ENCODE peak calls at places on chromosomes 13 and 19, in four cellular contexts. One of them, this sample, is unnamed.
A peak's percentile ranks its signal among the peaks of the same experiment; 100 is the strongest.

GRCh38 chr19:7326105-7326877 is 22.4 kb upstream of the ARHGEF18 start:
- DNase-seq in T-helper 1 cell: no peak
- DNase-seq in renal cortical epithelial cell: no peak
- DNase-seq in AG04449: no peak
- DNase-seq in this sample: no peak

GRCh38 chr13:100828226-100828625 is 153.6 kb upstream of the TMTC4 start:
- DNase-seq in T-helper 1 cell: no peak
- DNase-seq in renal cortical epithelial cell: peak; percentile 4
- DNase-seq in AG04449: no peak
- DNase-seq in this sample: no peak

GRCh38 chr19:19432732-19433131 is 27.3 kb downstream of the GATAD2A start:
- DNase-seq in T-helper 1 cell: no peak
- DNase-seq in renal cortical epithelial cell: no peak
- DNase-seq in AG04449: no peak
- DNase-seq in this sample: no peak

GRCh38 chr13:48545608-48546007 is 12.7 kb upstream of the RCBTB2 start:
- DNase-seq in T-helper 1 cell: no peak
- DNase-seq in renal cortical epithelial cell: peak; percentile 15
- DNase-seq in AG04449: no peak
- DNase-seq in this sample: no peak

GRCh38 chr13:23599083-23599925 is 29.1 kb downstream of the TNFRSF19 start:
- DNase-seq in T-helper 1 cell: no peak
- DNase-seq in renal cortical epithelial cell: peak; percentile 75
- DNase-seq in AG04449: no peak
- DNase-seq in this sample: no peak

GRCh38 chr13:103351035-103351828 is 285.0 kb upstream of the SLC10A2 start:
- DNase-seq in T-helper 1 cell: no peak
- DNase-seq in renal cortical epithelial cell: peak; percentile 91
- DNase-seq in AG04449: no peak
- DNase-seq in this sample: no peak

GRCh38 chr19:30335306-30335886 is 36.8 kb upstream of the ZNF536 start:
- DNase-seq in T-helper 1 cell: no peak
- DNase-seq in renal cortical epithelial cell: no peak
- DNase-seq in AG04449: no peak
- DNase-seq in this sample: no peak

GRCh38 chr13:59088716-59089115 is 1075.0 kb downstream of the DIAPH3 start:
- DNase-seq in T-helper 1 cell: no peak
- DNase-seq in renal cortical epithelial cell: no peak
- DNase-seq in AG04449: no peak
- DNase-seq in this sample: no peak

GRCh38 chr13:110907951-110908898 is 6.6 kb downstream of the ANKRD10 start:
- DNase-seq in T-helper 1 cell: no peak
- DNase-seq in renal cortical epithelial cell: peak; percentile 86
- DNase-seq in AG04449: no peak
- DNase-seq in this sample: no peak

GRCh38 chr13:31209172-31209818 is 9.5 kb downstream of the B3GLCT start:
- DNase-seq in T-helper 1 cell: no peak
- DNase-seq in renal cortical epithelial cell: no peak
- DNase-seq in AG04449: no peak
- DNase-seq in this sample: no peak

GRCh38 chr13:55345197-55345596 is 1795.5 kb upstream of the PRR20A start:
- DNase-seq in T-helper 1 cell: no peak
- DNase-seq in renal cortical epithelial cell: no peak
- DNase-seq in AG04449: no peak
- DNase-seq in this sample: no peak

GRCh38 chr13:74550039-74550438 is 415.8 kb upstream of the KLF12 start:
- DNase-seq in T-helper 1 cell: no peak
- DNase-seq in renal cortical epithelial cell: peak; percentile 32
- DNase-seq in AG04449: peak; percentile 29
- DNase-seq in this sample: no peak

GRCh38 chr13:35672611-35673010 is 196.1 kb upstream of the MAB21L1 start:
- DNase-seq in T-helper 1 cell: no peak
- DNase-seq in renal cortical epithelial cell: no peak
- DNase-seq in AG04449: peak; percentile 17
- DNase-seq in this sample: no peak

GRCh38 chr13:84571264-84571663 is 689.0 kb upstream of the SLITRK1 start:
- DNase-seq in T-helper 1 cell: no peak
- DNase-seq in renal cortical epithelial cell: no peak
- DNase-seq in AG04449: no peak
- DNase-seq in this sample: no peak

GRCh38 chr19:10858204-10858828 is 10.1 kb downstream of the C19orf38 start:
- DNase-seq in T-helper 1 cell: no peak
- DNase-seq in renal cortical epithelial cell: no peak
- DNase-seq in AG04449: no peak
- DNase-seq in this sample: no peak

GRCh38 chr13:105165449-105166125 is 1369.9 kb downstream of the EFNB2 start:
- DNase-seq in T-helper 1 cell: no peak
- DNase-seq in renal cortical epithelial cell: peak; percentile 47
- DNase-seq in AG04449: no peak
- DNase-seq in this sample: no peak

GRCh38 chr13:45055902-45056648 is 64.2 kb upstream of the GTF2F2 start:
- DNase-seq in T-helper 1 cell: no peak
- DNase-seq in renal cortical epithelial cell: peak; percentile 52
- DNase-seq in AG04449: no peak
- DNase-seq in this sample: no peak

GRCh38 chr19:8028951-8029491 is 23.5 kb upstream of the CCL25 start:
- DNase-seq in T-helper 1 cell: no peak
- DNase-seq in renal cortical epithelial cell: peak; percentile 30
- DNase-seq in AG04449: no peak
- DNase-seq in this sample: no peak

GRCh38 chr13:67366533-67366932 is 136.4 kb upstream of the PCDH9 start:
- DNase-seq in T-helper 1 cell: no peak
- DNase-seq in renal cortical epithelial cell: peak; percentile 28
- DNase-seq in AG04449: no peak
- DNase-seq in this sample: no peak

GRCh38 chr19:19079571-19079970 is 15.8 kb downstream of the SLC25A42 start:
- DNase-seq in T-helper 1 cell: no peak
- DNase-seq in renal cortical epithelial cell: no peak
- DNase-seq in AG04449: no peak
- DNase-seq in this sample: no peak

GRCh38 chr13:29457299-29457698 is 138.2 kb downstream of the SLC7A1 start:
- DNase-seq in T-helper 1 cell: no peak
- DNase-seq in renal cortical epithelial cell: peak; percentile 91
- DNase-seq in AG04449: peak; percentile 63
- DNase-seq in this sample: no peak

GRCh38 chr13:29156136-29156535 is 336.0 kb downstream of the MTUS2 start:
- DNase-seq in T-helper 1 cell: no peak
- DNase-seq in renal cortical epithelial cell: no peak
- DNase-seq in AG04449: no peak
- DNase-seq in this sample: no peak

GRCh38 chr13:98207411-98207810 is 30.3 kb upstream of the RNF113B start:
- DNase-seq in T-helper 1 cell: no peak
- DNase-seq in renal cortical epithelial cell: peak; percentile 81
- DNase-seq in AG04449: no peak
- DNase-seq in this sample: peak; percentile 78

GRCh38 chr19:34171539-34171876 is 796 bp upstream of the LSM14A start:
- DNase-seq in T-helper 1 cell: no peak
- DNase-seq in renal cortical epithelial cell: no peak
- DNase-seq in AG04449: no peak
- DNase-seq in this sample: no peak

GRCh38 chr13:31282741-31283455 is 83.1 kb downstream of the B3GLCT start:
- DNase-seq in T-helper 1 cell: no peak
- DNase-seq in renal cortical epithelial cell: no peak
- DNase-seq in AG04449: no peak
- DNase-seq in this sample: no peak

GRCh38 chr19:42850981-42851717 is 28.4 kb downstream of the PSG1 start:
- DNase-seq in T-helper 1 cell: no peak
- DNase-seq in renal cortical epithelial cell: peak; percentile 96
- DNase-seq in AG04449: peak; percentile 95
- DNase-seq in this sample: no peak

GRCh38 chr13:99265823-99266426 is 7.7 kb upstream of the GPR18 start:
- DNase-seq in T-helper 1 cell: no peak
- DNase-seq in renal cortical epithelial cell: peak; percentile 56
- DNase-seq in AG04449: no peak
- DNase-seq in this sample: no peak

GRCh38 chr19:4867534-4868285 is at the start of gene PLIN3:
- DNase-seq in T-helper 1 cell: peak; percentile 87
- DNase-seq in renal cortical epithelial cell: peak; percentile 77
- DNase-seq in AG04449: peak; percentile 59
- DNase-seq in this sample: peak; percentile 99

GRCh38 chr19:55598034-55598433 is 1.3 kb downstream of the FIZ1 start:
- DNase-seq in T-helper 1 cell: no peak
- DNase-seq in renal cortical epithelial cell: no peak
- DNase-seq in AG04449: no peak
- DNase-seq in this sample: no peak

GRCh38 chr19:50796634-50797428 is 6.6 kb downstream of the ACP4 start:
- DNase-seq in T-helper 1 cell: no peak
- DNase-seq in renal cortical epithelial cell: no peak
- DNase-seq in AG04449: no peak
- DNase-seq in this sample: no peak

GRCh38 chr13:100984349-100984748 is 309.8 kb upstream of the TMTC4 start:
- DNase-seq in T-helper 1 cell: no peak
- DNase-seq in renal cortical epithelial cell: peak; percentile 30
- DNase-seq in AG04449: no peak
- DNase-seq in this sample: no peak

GRCh38 chr13:50843256-50844043 is at the start of gene DLEU7:
- DNase-seq in T-helper 1 cell: no peak
- DNase-seq in renal cortical epithelial cell: no peak
- DNase-seq in AG04449: no peak
- DNase-seq in this sample: peak; percentile 71